ENCODE peak calls at places on chromosomes 11 and 22, in five cellular contexts. H, A, P, R and B are unnamed samples.

GRCh38 chr11:113369411-113369810 is 18.2 kb upstream of the ANKK1 start:
- DNase-seq in H (no peak), A (no peak), R (no peak), P (no peak), B (no peak)

GRCh38 chr11:68140496-68141246 is 19.5 kb upstream of the CHKA start:
- DNase-seq in H (peak), R (no peak), P (no peak), A (no peak), B (no peak)

GRCh38 chr22:19774628-19775027 is 14.1 kb downstream of the TBX1 start:
- DNase-seq in A (no peak), R (no peak), P (no peak), H (no peak), B (no peak)

GRCh38 chr11:9834281-9834680 is 170.4 kb downstream of the SWAP70 start:
- DNase-seq in A (no peak), R (no peak), P (no peak), H (no peak), B (peak)

GRCh38 chr11:14643697-14644395 is at the start of gene PDE3B:
- DNase-seq in H (peak), A (peak), R (peak), P (peak), B (no peak)

GRCh38 chr22:25402501-25403283 is 161.8 kb upstream of the GRK3 start:
- DNase-seq in R (no peak), A (no peak), H (no peak), P (peak), B (peak)

GRCh38 chr11:6637871-6638270 is 17.7 kb downstream of the DCHS1 start:
- DNase-seq in P (peak), A (no peak), R (no peak), H (no peak), B (peak)

GRCh38 chr11:8813658-8814057 is 97.3 kb upstream of the AKIP1 start:
- DNase-seq in H (peak), A (peak), P (peak), R (no peak), B (peak)

GRCh38 chr11:3165152-3165705 is at the start of gene OSBPL5:
- DNase-seq in P (peak), H (peak), A (no peak), R (no peak), B (peak)

GRCh38 chr22:49938565-49939136 is 20.2 kb downstream of the CRELD2 start:
- DNase-seq in P (no peak), H (no peak), R (no peak), A (no peak), B (no peak)

GRCh38 chr11:102724904-102725515 is at the start of gene MMP8:
- DNase-seq in P (no peak), A (no peak), H (no peak), R (no peak), B (no peak)

DNA sequence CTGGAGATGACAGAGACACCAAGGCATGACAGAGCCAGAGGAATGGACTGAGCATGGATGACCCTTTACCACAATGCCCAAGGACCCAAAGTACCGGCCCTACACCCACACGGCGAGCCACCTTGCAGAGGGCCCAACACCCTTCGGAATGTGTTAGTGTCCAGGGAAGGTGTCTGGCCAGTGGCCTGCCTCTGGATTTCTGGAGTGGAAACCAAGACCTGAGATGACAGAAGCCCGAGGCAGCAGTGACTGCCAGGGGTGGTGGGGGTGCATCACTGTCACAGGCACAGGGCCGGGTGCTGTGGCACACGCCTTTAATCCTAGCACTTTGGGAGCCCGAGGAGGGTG is 28.7 kb downstream of the PDGFB start:
- DNase-seq in H (no peak), P (no peak), A (no peak), R (no peak), B (no peak)
- TF ChIP-seq CTCF in H (no peak), P (no peak), A (no peak), R (no peak), B (peak)

GRCh38 chr11:65552413-65552951 is 5.7 kb downstream of the LTBP3 start:
- DNase-seq in H (no peak), A (no peak), R (no peak), P (no peak), B (no peak)
- TF ChIP-seq CTCF in H (no peak), A (no peak), R (peak), P (no peak), B (no peak)

GRCh38 chr11:48109046-48109666 is 107.5 kb upstream of the OR4B1 start:
- DNase-seq in A (peak), R (no peak), H (no peak), P (peak), B (peak)
- TF ChIP-seq CTCF in A (peak), R (peak), H (peak), P (peak), B (peak)

DNA sequence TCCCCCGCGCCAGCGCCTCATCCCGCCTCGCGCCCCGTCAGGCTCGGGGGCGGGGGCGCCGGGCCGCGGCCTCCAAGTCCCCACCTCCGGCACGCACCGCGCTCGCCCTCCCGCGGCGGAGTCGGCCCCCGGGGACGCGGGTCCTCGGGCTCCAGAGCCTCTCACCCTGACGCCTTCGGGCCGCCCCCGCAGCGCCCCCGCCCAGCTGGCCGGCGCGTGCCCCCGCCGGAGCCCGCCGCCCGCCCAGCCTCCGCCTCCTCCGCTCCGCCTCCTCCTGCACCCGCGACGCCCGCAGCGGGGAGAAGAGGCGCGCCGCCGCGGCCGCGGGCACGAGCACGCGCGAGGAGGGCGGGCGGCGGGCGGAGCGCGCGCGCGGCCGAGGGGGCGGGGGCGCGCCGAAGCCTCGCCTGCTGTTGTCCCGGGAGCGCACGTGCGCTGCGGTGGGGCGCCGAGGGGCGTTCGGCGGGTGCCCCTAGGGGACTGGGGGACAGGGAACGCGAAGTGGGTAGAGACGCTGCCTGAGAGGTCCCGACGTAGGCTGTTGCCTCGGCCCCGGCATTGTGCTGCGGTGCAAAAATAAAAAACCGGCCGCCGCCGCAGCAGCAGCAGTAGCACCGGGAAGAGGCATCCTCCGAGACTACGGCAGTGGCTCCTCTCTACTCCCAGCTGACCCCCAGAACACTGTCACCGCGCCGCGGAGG is 87.4 kb upstream of the ARHGAP32 start:
- DNase-seq in H (peak), P (peak), A (peak), R (peak), B (peak)
- TF ChIP-seq CTCF in H (no peak), P (no peak), A (no peak), R (no peak), B (no peak)

DNA sequence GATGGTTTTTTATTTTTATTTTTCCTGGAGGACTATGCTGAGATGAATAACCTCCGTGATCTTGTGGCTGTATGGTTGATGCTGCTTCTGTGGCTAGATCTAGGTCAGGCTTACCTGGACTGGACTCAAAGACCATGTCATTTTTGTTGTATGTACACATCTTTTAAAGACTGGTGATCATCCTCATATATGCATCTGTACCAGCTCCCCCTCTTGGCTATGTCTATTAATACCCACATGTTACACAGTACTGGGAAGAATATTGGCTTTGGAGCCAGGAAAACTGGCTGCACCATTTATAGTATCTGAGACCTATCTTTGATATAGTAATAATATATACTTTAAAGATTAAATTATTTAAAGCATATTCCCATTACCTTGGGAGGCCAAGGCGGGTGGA is 18.4 kb upstream of the PITPNB start:
- DNase-seq in H (no peak), R (no peak), P (peak), A (no peak), B (peak)
- TF ChIP-seq CTCF in H (no peak), R (no peak), P (peak), A (no peak), B (peak)

GRCh38 chr22:39277135-39277607 is 32.4 kb upstream of the PDGFB start:
- DNase-seq in A (no peak), P (peak), R (no peak), H (no peak), B (peak)

GRCh38 chr22:39273950-39274887 is 29.4 kb upstream of the PDGFB start:
- DNase-seq in H (no peak), R (no peak), A (no peak), P (no peak), B (no peak)

GRCh38 chr22:39278040-39278439 is 33.3 kb upstream of the PDGFB start:
- DNase-seq in P (peak), H (no peak), R (no peak), A (no peak), B (peak)

GRCh38 chr22:39276461-39277134 is 31.8 kb upstream of the PDGFB start:
- DNase-seq in A (no peak), H (no peak), R (no peak), P (no peak), B (no peak)

GRCh38 chr22:39275814-39276443 is 31.1 kb upstream of the PDGFB start:
- DNase-seq in H (no peak), P (no peak), R (no peak), A (no peak), B (no peak)
- TF ChIP-seq CTCF in H (no peak), P (no peak), R (no peak), A (no peak), B (no peak)